ENCODE peak calls at places on chromosomes 1 and 21, in seven cellular contexts. B is GM12878, F is prostate gland, M is HCT116, H is stomach, T is sigmoid colon, Y is spleen. J is an unnamed sample.

GRCh38 chr1:118989878-118990378 is 1.8 kb upstream of the TBX15 start:
- DNase-seq in F (no peak), H (no peak), M (no peak), T (no peak), Y (no peak), B (no peak), J (no peak)

GRCh38 chr1:230823421-230823820 is 44.9 kb downstream of the C1orf198 start:
- DNase-seq in T (peak; percentile 81), F (no peak), Y (no peak), B (no peak), H (no peak), M (no peak), J (no peak)

GRCh38 chr1:230636575-230637163 is 5.6 kb upstream of the COG2 start:
- DNase-seq in M (no peak), Y (no peak), H (no peak), T (no peak), B (no peak), F (no peak), J (no peak)

GRCh38 chr1:207495816-207496792 is at the start of gene CR1:
- DNase-seq in Y (peak; percentile 92), B (no peak), T (no peak), F (no peak), M (no peak), H (peak; percentile 31), J (no peak)

GRCh38 chr1:66704177-66704880 is 47.9 kb upstream of the DYNLT5 start:
- DNase-seq in M (no peak), Y (no peak), T (no peak), B (no peak), H (no peak), F (no peak), J (no peak)

GRCh38 chr1:26537951-26538352 is 8.4 kb downstream of the RPS6KA1 start:
- DNase-seq in H (no peak), F (no peak), Y (peak; percentile 87), M (no peak), B (no peak), T (no peak), J (no peak)

GRCh38 chr1:46280092-46280491 is 23.3 kb downstream of the LRRC41 start:
- DNase-seq in H (no peak), Y (no peak), T (no peak), F (no peak), M (no peak), B (no peak), J (no peak)

GRCh38 chr21:42145569-42146250 is 73.2 kb upstream of the ABCG1 start:
- DNase-seq in B (peak; percentile 17), M (peak; percentile 21), T (peak; percentile 79), H (peak; percentile 59), Y (peak; percentile 82), F (peak; percentile 54), J (peak; percentile 71)

GRCh38 chr1:93816970-93817738 is 61.9 kb downstream of the DNTTIP2 start:
- DNase-seq in T (no peak), M (no peak), H (no peak), Y (no peak), F (no peak), B (no peak), J (no peak)

GRCh38 chr1:26861286-26861701 is 1.7 kb upstream of the SFN start:
- DNase-seq in H (no peak), F (no peak), B (no peak), T (no peak), Y (no peak), M (peak; percentile 54), J (no peak)

GRCh38 chr21:37139902-37140301 is 66.8 kb downstream of the TTC3 start:
- DNase-seq in M (no peak), T (no peak), H (no peak), F (no peak), B (no peak), Y (no peak), J (no peak)

GRCh38 chr1:115862406-115862805 is 21.5 kb upstream of the NHLH2 start:
- DNase-seq in M (no peak), F (no peak), H (no peak), Y (no peak), T (no peak), B (no peak), J (no peak)

GRCh38 chr1:54158071-54158470 is 5.3 kb upstream of the CDCP2 start:
- DNase-seq in T (no peak), M (peak; percentile 41), B (no peak), F (no peak), H (peak; percentile 44), Y (peak; percentile 37), J (no peak)

GRCh38 chr1:207823880-207824566 is 72.2 kb downstream of the CD46 start:
- DNase-seq in B (peak; percentile 85), T (peak; percentile 96), Y (peak; percentile 91), H (peak; percentile 87), M (peak; percentile 37), F (peak; percentile 88), J (peak; percentile 92)

GRCh38 chr1:167450843-167451242 is 67.5 kb downstream of the CD247 start:
- DNase-seq in F (no peak), M (no peak), Y (no peak), T (peak; percentile 5), H (no peak), B (no peak), J (peak; percentile 24)

GRCh38 chr1:230172016-230172356 is 104.9 kb downstream of the GALNT2 start:
- DNase-seq in H (peak; percentile 20), M (no peak), B (no peak), F (no peak), Y (no peak), T (peak; percentile 37), J (no peak)

GRCh38 chr1:244050835-244051444 is at the start of gene ZBTB18:
- DNase-seq in F (no peak), M (no peak), B (no peak), Y (no peak), T (no peak), H (no peak), J (no peak)

GRCh38 chr1:178126261-178126660 is 32.4 kb downstream of the RASAL2 start:
- DNase-seq in Y (no peak), M (no peak), B (no peak), T (no peak), H (no peak), F (no peak), J (no peak)

GRCh38 chr1:1911390-1912041 is 3.5 kb upstream of the CALML6 start:
- DNase-seq in H (no peak), M (no peak), B (no peak), T (peak; percentile 59), F (no peak), Y (peak; percentile 70), J (peak; percentile 49)

GRCh38 chr1:36938807-36939206 is 95.5 kb downstream of the GRIK3 start:
- DNase-seq in F (no peak), M (no peak), T (no peak), Y (no peak), B (no peak), H (no peak), J (no peak)

GRCh38 chr1:242425232-242425631 is 99.3 kb downstream of the PLD5 start:
- DNase-seq in F (no peak), T (no peak), B (no peak), H (no peak), Y (no peak), M (peak; percentile 15), J (no peak)

DNA sequence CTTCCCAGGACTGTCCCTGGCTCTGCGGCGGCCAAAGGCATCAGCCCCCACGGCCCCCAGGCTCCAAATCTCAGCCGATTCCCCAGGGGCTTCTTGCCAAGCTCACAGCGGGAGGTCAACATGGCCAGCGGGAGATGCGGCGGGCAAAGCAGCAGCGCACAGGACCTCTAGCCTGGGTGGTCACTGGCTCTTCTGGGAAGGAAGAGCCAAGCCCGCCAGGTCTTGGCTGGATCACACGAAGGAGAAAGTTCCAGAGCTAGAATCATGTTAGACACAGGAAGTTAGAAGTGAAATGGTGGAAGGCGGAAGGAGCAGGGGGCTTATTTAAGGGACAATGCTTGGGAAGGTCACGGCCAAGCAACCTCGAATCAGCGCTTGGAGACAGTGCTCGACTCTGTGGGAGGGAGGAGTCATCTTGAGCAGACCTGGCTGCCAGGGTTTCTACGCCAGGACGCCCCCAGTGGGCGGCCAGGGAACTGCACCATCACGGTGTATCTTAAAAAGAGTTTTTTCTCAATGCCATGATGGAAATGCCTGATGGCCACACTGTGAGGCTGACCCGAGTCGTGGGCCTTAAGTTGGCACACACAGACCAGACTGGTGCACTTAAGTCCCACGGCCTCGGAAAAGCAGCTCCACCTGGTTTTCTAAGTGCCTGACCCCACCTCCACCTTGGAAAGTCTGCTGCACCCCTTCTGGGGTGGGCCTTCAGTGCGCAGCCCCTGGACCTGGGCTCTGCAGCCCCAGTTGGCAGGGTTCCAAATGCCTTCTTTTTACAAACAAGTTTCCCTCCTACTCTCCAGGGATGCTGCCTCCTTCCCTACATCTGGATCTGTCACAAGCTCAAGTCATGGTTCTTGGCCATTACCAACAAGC is 29.3 kb downstream of the SLC66A1 start:
- DNase-seq in H (peak; percentile 74), T (peak; percentile 84), M (peak; percentile 62), Y (peak; percentile 89), F (peak; percentile 43), B (no peak), J (peak; percentile 88)
- TF ChIP-seq POLR2AphosphoS5 in H (no peak), T (no peak), M (no peak), Y (no peak), F (no peak), B (no peak), J (no peak)

GRCh38 chr1:20551161-20551560 is 1.2 kb upstream of the FAM43B start:
- DNase-seq in T (no peak), F (no peak), M (no peak), B (no peak), H (no peak), Y (no peak), J (no peak)
- H3K27me3 ChIP-seq in T (peaks cover 71% of the 10 kb centered on the region), F (peaks cover 25% of the 10 kb centered on the region), M (no peaks in the 10 kb centered on the region), B (peaks cover 5% of the 10 kb centered on the region), H (peaks cover 13% of the 10 kb centered on the region), Y (peaks cover 61% of the 10 kb centered on the region), J (peaks cover 76% of the 10 kb centered on the region)

DNA sequence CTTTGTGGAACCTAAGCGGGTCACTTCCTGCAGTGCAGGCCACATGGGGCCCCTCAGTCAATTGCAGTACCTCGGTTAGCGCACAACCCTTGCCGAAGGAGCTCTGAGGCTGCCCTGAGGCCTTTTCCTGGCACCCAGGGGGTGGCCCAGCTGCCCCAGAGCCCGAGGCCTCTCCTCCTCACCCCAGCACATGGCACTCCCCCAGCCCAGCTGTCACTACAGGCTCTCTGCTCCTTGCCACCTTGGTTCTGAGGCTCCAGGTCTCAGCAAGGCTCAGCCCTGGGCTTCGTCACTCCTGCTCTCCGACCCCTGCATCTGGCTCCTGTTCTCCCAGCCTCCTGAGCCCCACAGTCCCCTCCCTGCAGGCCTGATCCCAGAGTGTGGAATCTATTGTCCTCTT is 192.7 kb upstream of the POU3F1 start:
- DNase-seq in M (no peak), Y (no peak), F (no peak), T (no peak), H (no peak), B (no peak), J (no peak)
- TF ChIP-seq POLR2A in M (no peak), Y (no peak), F (no peak), T (no peak), H (no peak), B (no peak), J (no peak)

DNA sequence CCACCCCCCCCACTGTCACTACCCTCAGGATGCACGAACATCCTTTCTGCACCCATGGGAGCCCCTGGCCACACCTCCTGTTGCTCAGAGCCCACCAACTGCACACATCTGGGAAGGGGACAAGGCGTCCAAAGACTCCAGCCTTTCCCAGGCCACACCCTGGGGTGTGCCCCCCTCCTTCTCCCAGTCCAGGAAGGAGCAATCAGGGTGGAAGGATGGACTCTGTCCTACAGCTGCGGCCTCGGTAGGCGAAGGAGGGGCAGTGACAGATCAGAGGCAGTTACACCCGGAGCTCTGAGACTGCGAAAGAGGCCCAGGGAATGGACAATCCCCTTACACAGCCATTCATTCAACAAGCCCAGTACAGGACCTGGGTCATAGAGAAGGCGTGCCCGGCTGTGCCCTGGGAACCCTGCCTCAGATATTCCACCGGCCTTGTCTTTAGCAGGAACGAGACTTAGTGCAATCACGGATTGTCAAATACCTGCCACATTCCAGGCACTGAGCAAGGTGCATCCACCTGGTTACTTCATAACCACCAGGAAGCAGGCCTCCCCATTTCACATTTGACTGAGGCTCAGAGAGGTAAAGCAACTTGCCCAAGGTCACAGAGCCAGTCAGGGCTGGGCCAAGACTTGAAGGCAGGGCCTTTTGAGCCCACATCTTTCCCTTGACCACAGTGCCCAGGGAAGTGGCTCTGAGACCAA is 9.4 kb downstream of the HSPG2 start:
- DNase-seq in B (no peak), F (no peak), T (peak; percentile 90), M (no peak), Y (no peak), H (peak; percentile 67), J (no peak)
- TF ChIP-seq POLR2AphosphoS5 in B (no peak), F (no peak), T (peak; percentile 40), M (no peak), Y (no peak), H (peak; percentile 63), J (no peak)

J was measured in suprapubic skin.